ENCODE peak calls at places on chromosomes 6 and 20, in nine cellular contexts. C is heart right ventricle, H is epithelial cell of esophagus, L is spleen, P is nephron progenitor cell, G is natural killer cell, B is GM13977, Z is foreskin keratinocyte, Y is astrocyte of the spinal cord. N is an unnamed sample.

GRCh38 chr6:80547827-80548226 is 441.4 kb downstream of the BCKDHB start:
- DNase-seq in H (peak; percentile 63), C (no peak), L (no peak), P (no peak), G (no peak), Y (peak; percentile 93), Z (peak; percentile 87), B (no peak), N (no peak)

GRCh38 chr6:155100087-155100486 is 105.0 kb downstream of the TIAM2 start:
- DNase-seq in G (no peak), P (no peak), L (no peak), B (no peak), C (peak; percentile 60), H (no peak), Y (peak; percentile 71), Z (no peak), N (no peak)

GRCh38 chr6:28522594-28523557 is 2.8 kb upstream of the GPX5 start:
- DNase-seq in H (no peak), Z (no peak), L (no peak), G (no peak), Y (no peak), C (no peak), B (no peak), P (no peak), N (no peak)

GRCh38 chr6:16322666-16323312 is 84.4 kb downstream of the GMPR start:
- DNase-seq in P (no peak), Z (peak; percentile 92), G (peak; percentile 68), C (peak; percentile 49), Y (peak; percentile 92), B (peak; percentile 80), L (peak; percentile 89), H (peak; percentile 92), N (no peak)

GRCh38 chr6:14786455-14786854 is 459.4 kb upstream of the JARID2 start:
- DNase-seq in P (no peak), L (no peak), Z (no peak), Y (no peak), B (no peak), C (no peak), G (no peak), H (no peak), N (no peak)

GRCh38 chr6:133547136-133547535 is 306.0 kb downstream of the EYA4 start:
- DNase-seq in Y (no peak), G (no peak), H (no peak), P (no peak), L (no peak), C (no peak), B (no peak), Z (no peak), N (no peak)

GRCh38 chr6:14540859-14541540 is 423.4 kb downstream of the CD83 start:
- DNase-seq in Y (no peak), C (no peak), P (no peak), G (no peak), B (no peak), H (peak; percentile 17), L (no peak), Z (peak; percentile 14), N (no peak)

GRCh38 chr20:61776491-61776890 is 289.2 kb downstream of the TAF4 start:
- DNase-seq in G (no peak), C (no peak), P (no peak), B (no peak), Y (no peak), H (no peak), Z (no peak), L (peak; percentile 42), N (no peak)

GRCh38 chr20:38119446-38119845 is 45.6 kb downstream of the TGM2 start:
- DNase-seq in P (no peak), L (no peak), Y (no peak), C (no peak), Z (no peak), G (no peak), H (no peak), B (no peak), N (no peak)

GRCh38 chr6:128516514-128516898 is 3.9 kb downstream of the PTPRK start:
- DNase-seq in B (no peak), Y (peak; percentile 55), P (no peak), L (no peak), G (no peak), C (no peak), Z (peak; percentile 52), H (peak; percentile 62), N (no peak)

GRCh38 chr20:44745560-44746366 is at the start of gene KCNK15:
- DNase-seq in B (peak; percentile 57), H (peak; percentile 18), G (no peak), L (no peak), C (peak; percentile 50), Y (no peak), P (peak; percentile 62), Z (no peak), N (peak; percentile 24)

GRCh38 chr6:102390541-102390940 is 997.0 kb downstream of the GRIK2 start:
- DNase-seq in G (no peak), P (no peak), L (no peak), Z (no peak), Y (no peak), B (no peak), C (no peak), H (no peak), N (no peak)

GRCh38 chr20:23668477-23668951 is 20.3 kb downstream of the CST4 start:
- DNase-seq in Z (peak; percentile 40), L (peak; percentile 74), H (peak; percentile 72), P (peak; percentile 69), C (no peak), B (peak; percentile 66), G (no peak), Y (peak; percentile 58), N (peak; percentile 58)

GRCh38 chr6:105879902-105880547 is 206.1 kb upstream of the PRDM1 start:
- DNase-seq in B (no peak), Z (no peak), L (peak; percentile 80), G (no peak), P (no peak), C (no peak), H (no peak), Y (no peak), N (no peak)

GRCh38 chr6:40804905-40805304 is 217.7 kb upstream of the LRFN2 start:
- DNase-seq in G (no peak), Y (no peak), C (no peak), Z (no peak), H (no peak), P (no peak), B (no peak), L (no peak), N (no peak)

GRCh38 chr6:169967687-169968086 is 216.3 kb downstream of the ERMARD start:
- DNase-seq in B (no peak), H (no peak), C (no peak), L (no peak), P (no peak), G (no peak), Y (no peak), Z (no peak), N (no peak)

GRCh38 chr20:50153153-50153499 is 397 bp downstream of the PEDS1 start:
- DNase-seq in Z (no peak), C (no peak), H (no peak), B (peak; percentile 53), G (no peak), P (no peak), Y (no peak), L (no peak), N (no peak)

GRCh38 chr6:13708679-13709261 is 2.9 kb downstream of the RANBP9 start:
- DNase-seq in Y (peak; percentile 37), L (no peak), B (no peak), Z (peak; percentile 27), G (no peak), C (no peak), P (no peak), H (no peak), N (no peak)

GRCh38 chr20:49620364-49621240 is 52.7 kb upstream of the PTGIS start:
- DNase-seq in P (no peak), Y (no peak), B (peak; percentile 83), Z (no peak), L (no peak), H (no peak), C (no peak), G (no peak), N (no peak)

DNA sequence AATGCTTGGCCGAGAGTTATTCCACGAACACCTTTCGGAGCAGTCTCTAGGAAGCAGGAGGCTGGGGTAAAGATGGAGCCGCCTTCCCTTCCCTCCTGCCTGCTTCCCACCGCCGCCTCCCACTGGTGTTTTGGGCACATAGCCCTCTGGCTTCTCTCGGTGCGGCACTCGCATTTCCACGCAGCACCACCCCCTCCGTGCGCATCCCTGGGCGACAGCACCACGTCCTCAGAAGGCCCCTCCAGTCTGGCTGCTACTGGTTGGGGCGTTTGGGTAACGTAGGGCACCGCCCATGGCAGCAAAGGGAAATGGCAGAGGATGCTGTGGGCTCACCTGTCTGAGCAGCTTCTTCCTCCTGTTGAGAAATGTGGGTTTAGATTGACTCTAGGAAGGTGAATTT is 2.4 kb downstream of the COL20A1 start:
- DNase-seq in H (no peak), Y (no peak), C (peak; percentile 8), G (no peak), B (no peak), P (no peak), L (no peak), Z (no peak), N (no peak)
- TF ChIP-seq CTCF in H (no peak), Y (peak; percentile 2), C (no peak), G (no peak), B (no peak), P (no peak), L (no peak), Z (no peak), N (no peak)

DNA sequence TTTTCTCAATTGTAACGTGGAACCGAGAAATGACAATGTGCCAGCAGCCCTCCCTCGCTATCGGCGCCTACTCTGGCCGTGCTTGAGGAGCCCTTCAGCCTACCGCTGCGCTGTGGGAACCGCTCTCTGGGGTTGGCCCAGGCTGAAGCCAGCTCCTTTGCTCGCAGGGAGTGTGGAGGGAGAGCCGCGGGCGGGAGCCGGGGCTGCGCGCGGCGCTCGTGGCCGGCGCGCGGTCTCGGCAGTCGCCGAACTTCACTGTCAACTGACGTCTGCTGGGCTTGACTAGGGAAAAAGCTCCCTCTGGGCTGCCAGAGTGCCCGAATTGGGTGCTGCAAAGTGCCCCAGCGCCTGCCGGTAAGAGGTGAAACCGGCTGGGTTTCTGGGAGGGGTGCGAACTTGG is 29.7 kb upstream of the GCNT2 start:
- DNase-seq in L (no peak), C (no peak), B (no peak), G (no peak), P (no peak), H (no peak), Z (no peak), Y (no peak), N (no peak)
- TF ChIP-seq CTCF in L (no peak), C (no peak), B (no peak), G (no peak), P (no peak), H (no peak), Z (no peak), Y (no peak), N (no peak)

DNA sequence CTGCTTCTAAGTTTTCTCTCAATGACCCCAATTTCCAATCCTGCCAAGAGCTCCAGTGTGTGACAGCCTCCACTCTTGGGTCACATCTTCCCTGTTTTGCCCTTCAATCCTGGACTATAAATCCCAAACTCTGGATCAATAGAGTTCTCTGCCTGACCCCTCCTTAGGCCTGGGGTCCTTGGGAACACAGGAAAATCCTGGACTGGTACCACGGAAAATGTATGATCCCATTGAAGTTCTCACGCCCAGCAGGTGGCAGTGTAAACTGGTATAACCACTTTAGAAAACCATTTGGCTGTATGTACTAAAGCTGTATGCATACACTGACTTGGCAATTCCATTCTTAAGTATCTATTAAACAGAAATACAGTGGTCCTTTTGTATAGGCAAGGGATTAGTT is 98.0 kb downstream of the SNAP25 start:
- DNase-seq in L (no peak), Y (no peak), G (no peak), P (no peak), Z (no peak), H (no peak), B (no peak), C (no peak), N (no peak)
- TF ChIP-seq CTCF in L (no peak), Y (peak; percentile 24), G (no peak), P (no peak), Z (peak; percentile 54), H (no peak), B (peak; percentile 22), C (peak; percentile 16), N (peak; percentile 8)

GRCh38 chr20:19212524-19213502 is at the start of gene SLC24A3:
- DNase-seq in B (peak; percentile 70), Z (peak; percentile 25), P (peak; percentile 81), G (no peak), Y (peak; percentile 30), C (peak; percentile 77), L (peak; percentile 92), H (peak; percentile 42), N (peak; percentile 69)
- TF ChIP-seq CTCF in B (peak; percentile 42), Z (peak; percentile 72), P (peak; percentile 21), G (no peak), Y (peak; percentile 42), C (peak; percentile 36), L (peak; percentile 25), H (peak; percentile 30), N (peak; percentile 64)

N was measured in progenitor cell of endocrine pancreas.